ENCODE peak calls at places on chromosomes 3 and 15, in eight cellular contexts. P, N, U, H, R, A, S and L are unnamed samples.

GRCh38 chr15:98599911-98600685 is 48.2 kb upstream of the IGF1R start:
- DNase-seq in H (no peak), R (peak), A (no peak), U (peak), S (no peak), N (no peak), P (peak), L (peak)

GRCh38 chr3:61996351-61996750 is 377.0 kb downstream of the FEZF2 start:
- DNase-seq in H (no peak), S (no peak), R (no peak), A (no peak), U (no peak), N (no peak), P (no peak), L (no peak)

GRCh38 chr3:194375473-194375872 is 5.9 kb upstream of the LRRC15 start:
- DNase-seq in A (no peak), S (no peak), U (no peak), H (no peak), P (no peak), R (no peak), N (no peak), L (no peak)

GRCh38 chr3:149618151-149619123 is 39.4 kb downstream of the WWTR1 start:
- DNase-seq in A (no peak), P (peak), S (no peak), H (no peak), N (no peak), U (no peak), R (no peak), L (no peak)

GRCh38 chr15:90481023-90481422 is 48.7 kb upstream of the CRTC3 start:
- DNase-seq in H (no peak), R (no peak), U (no peak), P (no peak), A (no peak), S (no peak), N (peak), L (no peak)

GRCh38 chr3:107983247-107983646 is 107.6 kb downstream of the CD47 start:
- DNase-seq in U (no peak), P (no peak), N (no peak), S (no peak), A (no peak), H (no peak), R (no peak), L (no peak)

GRCh38 chr15:88447741-88448140 is 19.4 kb downstream of the MRPL46 start:
- DNase-seq in R (no peak), N (no peak), H (no peak), U (no peak), A (no peak), S (no peak), P (no peak), L (no peak)

GRCh38 chr15:81279621-81280051 is 44.3 kb downstream of the STARD5 start:
- DNase-seq in P (no peak), U (no peak), S (no peak), N (no peak), R (no peak), H (no peak), A (no peak), L (no peak)

GRCh38 chr15:49902791-49903481 is 216.1 kb downstream of the ATP8B4 start:
- DNase-seq in A (no peak), H (no peak), R (no peak), N (no peak), P (no peak), U (no peak), S (no peak), L (no peak)

GRCh38 chr15:89524184-89524583 is 27.8 kb upstream of the RHCG start:
- DNase-seq in U (no peak), P (no peak), S (no peak), A (no peak), H (no peak), N (no peak), R (no peak), L (no peak)

GRCh38 chr3:127164615-127165014 is 28.3 kb upstream of the PRR23E start:
- DNase-seq in U (no peak), R (no peak), S (no peak), H (no peak), P (no peak), N (no peak), A (no peak), L (no peak)

GRCh38 chr15:55094152-55094551 is 102.6 kb downstream of the RSL24D1 start:
- DNase-seq in A (no peak), H (no peak), P (no peak), R (no peak), S (no peak), N (no peak), U (no peak), L (no peak)

GRCh38 chr3:149723781-149724180 is 28.5 kb downstream of the COMMD2 start:
- DNase-seq in N (no peak), U (no peak), S (no peak), H (no peak), A (no peak), R (no peak), P (no peak), L (no peak)

GRCh38 chr3:181311186-181311585 is 321.6 kb upstream of the DNAJC19 start:
- DNase-seq in H (no peak), S (no peak), P (no peak), R (no peak), U (no peak), A (no peak), N (no peak), L (no peak)

GRCh38 chr3:197519801-197520211 is 36.0 kb downstream of the BDH1 start:
- DNase-seq in H (no peak), N (no peak), R (no peak), P (no peak), A (no peak), U (no peak), S (no peak), L (no peak)

GRCh38 chr3:106397004-106397403 is 528.2 kb upstream of the CBLB start:
- DNase-seq in A (no peak), N (no peak), S (no peak), U (no peak), H (peak), R (no peak), P (no peak), L (no peak)

GRCh38 chr15:51759557-51760070 is 8.2 kb downstream of the TMOD2 start:
- DNase-seq in P (peak), N (peak), S (no peak), R (no peak), U (no peak), A (no peak), H (no peak), L (no peak)

GRCh38 chr3:43389388-43390254 is 103.3 kb downstream of the SNRK start:
- DNase-seq in U (peak), R (peak), H (no peak), P (peak), N (peak), S (peak), A (peak), L (no peak)

GRCh38 chr15:87365221-87365620 is 891.3 kb downstream of the NTRK3 start:
- DNase-seq in U (no peak), H (no peak), A (no peak), P (no peak), N (no peak), R (no peak), S (no peak), L (no peak)

GRCh38 chr3:58383904-58384303 is 49.7 kb downstream of the PDHB start:
- DNase-seq in U (no peak), S (no peak), N (no peak), A (no peak), R (no peak), P (no peak), H (no peak), L (no peak)

GRCh38 chr15:92954578-92954977 is 54.5 kb downstream of the CHD2 start:
- DNase-seq in H (peak), S (no peak), U (no peak), A (no peak), N (peak), R (no peak), P (no peak), L (no peak)

GRCh38 chr15:73240864-73241499 is 127.8 kb downstream of the HCN4 start:
- DNase-seq in N (peak), R (peak), S (peak), H (peak), U (peak), P (peak), A (peak), L (peak)

GRCh38 chr3:43017593-43018195 is 38.6 kb downstream of the GASK1A start:
- DNase-seq in P (no peak), R (no peak), H (no peak), U (no peak), A (peak), S (peak), N (no peak), L (no peak)

GRCh38 chr15:32029862-32030781 is at the start of gene CHRNA7:
- DNase-seq in N (peak), A (no peak), P (peak), H (peak), R (no peak), U (peak), S (no peak), L (no peak)

GRCh38 chr3:110293660-110294059 is 778.0 kb upstream of the NECTIN3 start:
- DNase-seq in H (no peak), U (no peak), R (no peak), S (no peak), A (no peak), N (no peak), P (no peak), L (no peak)

GRCh38 chr3:172187511-172187910 is 148.1 kb downstream of the FNDC3B start:
- DNase-seq in A (no peak), R (no peak), U (no peak), S (no peak), N (no peak), H (no peak), P (no peak), L (no peak)

GRCh38 chr3:15386352-15386751 is 41.0 kb downstream of the METTL6 start:
- DNase-seq in H (no peak), N (no peak), U (no peak), A (no peak), S (no peak), P (no peak), R (no peak), L (no peak)

GRCh38 chr3:65246561-65246960 is 558.8 kb upstream of the ADAMTS9 start:
- DNase-seq in P (no peak), N (no peak), R (no peak), U (no peak), H (no peak), A (no peak), S (no peak), L (no peak)